ENCODE peak calls at places on chromosomes 7 and 10, in five cellular contexts. F is tibial nerve, Y is uterus, M is A549, G is sigmoid colon. T is an unnamed sample.

GRCh38 chr10:73577788-73578187 is 13.4 kb downstream of the USP54 start:
- DNase-seq in Y (peak; percentile 71), G (peak; percentile 95), F (peak; percentile 59), M (no peak), T (no peak)

GRCh38 chr10:109968954-109969644 is 38.7 kb upstream of the ADD3 start:
- DNase-seq in G (no peak), Y (no peak), F (no peak), M (no peak), T (no peak)

GRCh38 chr7:101905203-101905865 is 87.9 kb downstream of the CUX1 start:
- DNase-seq in M (no peak), Y (no peak), F (no peak), G (no peak), T (no peak)

GRCh38 chr10:77666821-77667220 is 29.2 kb upstream of the KCNMA1 start:
- DNase-seq in Y (no peak), F (no peak), M (no peak), G (no peak), T (no peak)

GRCh38 chr7:123410273-123410928 is 124.0 kb downstream of the IQUB start:
- DNase-seq in F (peak; percentile 27), G (no peak), Y (peak; percentile 64), M (no peak), T (no peak)

GRCh38 chr7:129489491-129489890 is 12.8 kb upstream of the SMKR1 start:
- DNase-seq in F (no peak), Y (no peak), G (no peak), M (no peak), T (no peak)

GRCh38 chr7:25926439-25926838 is 225.6 kb upstream of the NFE2L3 start:
- DNase-seq in Y (no peak), F (no peak), G (no peak), M (no peak), T (no peak)

GRCh38 chr10:133445751-133446708 is 7.7 kb upstream of the SCART1 start:
- DNase-seq in Y (no peak), M (no peak), F (no peak), G (no peak), T (no peak)

GRCh38 chr10:59283456-59284082 is 78.8 kb downstream of the FAM13C start:
- DNase-seq in F (no peak), Y (no peak), G (no peak), M (no peak), T (no peak)

GRCh38 chr7:7923818-7924217 is 44.8 kb upstream of the GLCCI1 start:
- DNase-seq in M (no peak), G (no peak), F (no peak), Y (no peak), T (no peak)

DNA sequence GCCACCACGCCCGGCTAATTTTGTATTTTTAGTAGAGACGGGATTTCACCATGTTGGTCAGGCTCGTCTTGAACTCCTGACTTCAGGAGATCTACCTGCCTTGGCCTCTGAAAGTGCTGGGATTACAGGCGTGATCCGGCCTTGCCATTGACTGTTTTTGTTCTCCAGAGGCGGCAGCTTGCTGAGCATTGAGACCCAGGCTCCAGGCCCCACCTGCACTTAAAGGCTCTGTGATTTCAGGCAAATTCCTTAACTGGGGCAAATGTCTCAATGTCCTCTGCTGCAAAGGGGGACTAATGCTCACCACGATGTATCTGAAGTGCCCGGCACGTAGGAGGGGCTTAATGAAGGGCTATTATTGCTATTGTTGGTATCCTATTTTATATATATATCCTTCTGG is 29.0 kb downstream of the TRIM8 start:
- DNase-seq in M (no peak), Y (no peak), G (peak; percentile 40), F (no peak), T (no peak)
- H3K4me3 ChIP-seq in M (no peak overlapping the region), Y (no peak overlapping the region), G (no peak overlapping the region), F (no peak overlapping the region), T (no peak overlapping the region)

GRCh38 chr10:44308935-44309334 is 76.0 kb downstream of the CXCL12 start:
- DNase-seq in F (no peak), G (no peak), Y (no peak), M (no peak), T (no peak)

GRCh38 chr10:44309939-44310761 is 74.7 kb downstream of the CXCL12 start:
- DNase-seq in M (no peak), F (no peak), Y (no peak), G (no peak), T (no peak)

GRCh38 chr10:44312401-44312800 is 72.5 kb downstream of the CXCL12 start:
- DNase-seq in G (no peak), Y (no peak), F (no peak), M (no peak), T (no peak)

GRCh38 chr10:44311563-44311905 is 73.4 kb downstream of the CXCL12 start:
- DNase-seq in M (no peak), Y (no peak), G (no peak), F (no peak), T (no peak)

DNA sequence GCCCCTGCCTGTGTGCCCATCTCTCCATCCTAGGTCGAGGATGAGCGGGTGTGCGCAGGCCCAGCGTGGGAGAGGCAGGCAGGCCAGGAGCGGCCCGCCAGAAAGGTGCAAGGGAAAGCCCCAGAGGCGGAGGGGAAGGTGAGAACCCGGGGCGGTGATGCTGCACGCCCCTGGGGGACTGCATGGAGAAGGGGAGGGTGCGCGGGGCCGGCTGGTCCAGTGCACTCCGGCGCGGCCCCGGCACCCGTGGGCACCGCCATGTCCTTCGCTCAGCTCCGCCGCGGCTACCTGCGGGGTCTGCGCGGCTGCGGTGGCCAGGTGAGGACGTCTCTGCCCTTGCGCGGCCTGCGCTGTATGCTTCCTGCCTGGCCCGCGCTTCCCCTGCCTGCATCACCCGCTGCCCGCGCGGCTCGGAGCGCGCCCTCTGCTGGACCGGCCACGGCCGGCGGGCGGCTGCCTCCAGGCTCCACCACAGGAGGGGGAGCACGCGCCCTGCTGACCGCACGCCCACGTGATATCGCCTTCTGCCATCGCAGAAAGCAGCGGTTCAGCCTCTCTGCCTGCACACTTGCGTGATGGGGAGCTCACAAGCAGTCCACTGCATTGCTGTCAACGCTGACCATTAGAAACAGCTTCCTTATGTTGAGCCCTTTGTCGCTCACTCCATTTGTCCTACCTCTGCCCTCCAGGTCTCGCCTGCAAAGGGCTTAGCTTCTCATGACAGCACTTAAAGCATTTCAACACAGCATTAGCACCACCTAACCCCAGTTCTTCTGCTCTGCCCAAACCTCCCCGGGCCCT is 73.9 kb downstream of the CXCL12 start:
- DNase-seq in Y (peak; percentile 86), M (peak; percentile 35), G (peak; percentile 94), F (peak; percentile 81), T (peak; percentile 96)
- TF ChIP-seq POLR2A in Y (no peak), M (no peak), G (no peak), F (no peak), T (no peak)

DNA sequence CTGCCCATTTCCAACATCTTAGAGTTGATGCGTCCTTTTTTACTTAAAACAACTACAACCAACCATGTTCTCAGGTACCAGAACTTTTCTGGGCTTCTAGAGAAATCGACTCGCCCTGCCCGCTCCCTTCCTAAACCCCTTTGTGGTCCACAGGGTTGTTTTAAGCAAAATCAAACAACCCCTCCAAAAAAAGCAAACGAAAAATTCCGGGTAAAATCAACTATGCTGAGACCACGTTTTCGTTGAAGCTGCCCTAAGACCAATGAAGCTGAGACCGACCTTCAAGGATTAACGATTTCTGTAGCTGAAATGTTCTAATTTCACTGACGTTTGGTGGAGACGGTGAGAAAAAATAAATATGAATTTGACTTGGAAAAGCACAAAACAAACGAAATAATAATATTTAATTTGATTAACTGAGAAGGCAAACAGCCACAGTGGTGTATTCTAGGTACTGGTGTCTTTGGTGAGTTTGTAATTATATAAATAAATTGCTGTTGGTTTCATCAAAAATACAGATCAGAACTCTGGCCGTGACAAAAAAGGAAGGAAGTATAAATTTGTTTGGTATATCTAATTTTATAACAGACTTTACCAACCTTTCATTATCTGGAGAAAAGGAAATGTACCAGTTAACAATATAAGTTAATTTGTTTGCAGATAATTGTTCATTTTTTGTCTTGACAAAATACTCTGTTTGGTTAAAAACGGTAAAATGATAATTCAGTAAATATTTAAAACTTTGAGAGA is 4.7 kb upstream of the IGF2BP3 start:
- DNase-seq in M (no peak), F (no peak), G (no peak), Y (no peak), T (no peak)
- H3K4me3 ChIP-seq in M (peak overlapping the region; percentile 80), F (no peak overlapping the region), G (no peak overlapping the region), Y (no peak overlapping the region), T (no peak overlapping the region)

GRCh38 chr7:5612695-5613094 is 168.8 kb downstream of the RNF216 start:
- DNase-seq in F (no peak), M (no peak), Y (no peak), G (no peak), T (no peak)
- TF ChIP-seq POLR2A in F (no peak), M (no peak), Y (no peak), G (no peak), T (no peak)